ENCODE peak calls at places on chromosomes 12 and 14, in six cellular contexts. P is osteoblast, X is Panc1, M is RWPE1, R is AG04450, T is A549. U is an unnamed sample.

GRCh38 chr12:46555379-46555778 is 182.8 kb upstream of the SLC38A2 start:
- DNase-seq in P (no peak), X (no peak), M (no peak), R (peak; percentile 76), T (no peak), U (no peak)

GRCh38 chr14:74542056-74542685 is 48.6 kb downstream of the ISCA2 start:
- DNase-seq in P (peak; percentile 64), X (no peak), M (no peak), R (no peak), T (no peak), U (no peak)

GRCh38 chr14:90576981-90577660 is 180.3 kb downstream of the CALM1 start:
- DNase-seq in P (peak; percentile 55), X (no peak), M (no peak), R (no peak), T (no peak), U (no peak)

GRCh38 chr14:104138098-104138890 is at the start of gene KIF26A:
- DNase-seq in P (peak; percentile 86), X (no peak), M (peak; percentile 49), R (no peak), T (peak; percentile 80), U (peak; percentile 15)

GRCh38 chr14:99125616-99126431 is 146.2 kb downstream of the BCL11B start:
- DNase-seq in P (no peak), X (no peak), M (no peak), R (no peak), T (no peak), U (no peak)

GRCh38 chr12:128853321-128854197 is at the start of gene GLT1D1:
- DNase-seq in P (peak; percentile 49), X (no peak), M (no peak), R (no peak), T (no peak), U (no peak)

GRCh38 chr12:10354502-10354901 is 35.3 kb downstream of the KLRK1 start:
- DNase-seq in P (no peak), X (no peak), M (no peak), R (no peak), T (no peak), U (no peak)

GRCh38 chr14:55430024-55430690 is 10.3 kb downstream of the TBPL2 start:
- DNase-seq in P (peak; percentile 70), X (no peak), M (peak; percentile 85), R (peak; percentile 67), T (peak; percentile 64), U (peak; percentile 47)

GRCh38 chr14:97159124-97159523 is 361.9 kb downstream of the VRK1 start:
- DNase-seq in P (no peak), X (no peak), M (no peak), R (no peak), T (no peak), U (no peak)

GRCh38 chr14:91987192-91987591 is 39.7 kb upstream of the FBLN5 start:
- DNase-seq in P (no peak), X (no peak), M (no peak), R (no peak), T (no peak), U (no peak)

GRCh38 chr12:27260746-27261145 is 16.7 kb downstream of the STK38L start:
- DNase-seq in P (peak; percentile 50), X (no peak), M (no peak), R (no peak), T (no peak), U (no peak)

GRCh38 chr12:27252934-27253333 is 8.8 kb downstream of the STK38L start:
- DNase-seq in P (no peak), X (no peak), M (no peak), R (no peak), T (no peak), U (no peak)

GRCh38 chr12:27261866-27262265 is 17.8 kb downstream of the STK38L start:
- DNase-seq in P (no peak), X (no peak), M (no peak), R (no peak), T (no peak), U (no peak)

GRCh38 chr12:27253347-27253746 is 9.3 kb downstream of the STK38L start:
- DNase-seq in P (no peak), X (no peak), M (no peak), R (no peak), T (no peak), U (no peak)

DNA sequence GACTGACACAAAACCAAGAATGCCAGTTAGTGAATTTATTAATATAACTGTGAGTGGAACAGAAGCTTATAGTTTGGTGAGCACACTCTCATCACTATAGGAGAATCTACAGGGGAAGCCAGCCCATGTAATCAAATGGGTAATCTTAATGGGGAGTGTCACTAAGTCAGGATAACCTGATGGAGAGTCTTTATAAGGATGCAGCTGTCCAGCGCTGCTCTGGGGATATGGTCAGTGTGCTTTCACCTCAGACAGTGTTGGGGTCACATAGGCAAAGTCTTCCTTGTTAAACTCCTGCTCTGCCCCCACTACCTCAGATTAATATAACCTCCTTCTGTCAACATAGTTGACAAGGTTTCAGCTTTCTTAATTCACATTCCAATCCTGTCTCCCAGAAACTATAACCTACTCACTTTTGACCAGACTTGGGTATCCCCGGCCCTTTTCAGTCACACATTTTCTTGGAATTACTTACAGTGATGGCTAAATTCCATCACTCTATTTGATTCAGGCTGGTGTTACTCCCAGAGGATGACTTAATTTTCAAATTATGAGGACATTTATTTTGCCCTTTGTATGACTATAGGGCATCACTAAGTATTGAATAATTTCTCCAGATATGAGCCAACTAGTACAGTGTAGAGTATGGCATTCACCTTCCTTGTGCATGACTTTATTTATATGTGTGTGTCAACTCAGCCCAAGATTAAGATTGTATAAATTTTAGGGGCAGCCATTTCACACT is 13.2 kb downstream of the STK38L start:
- DNase-seq in P (no peak), X (no peak), M (no peak), R (no peak), T (no peak), U (no peak)
- H3K27ac ChIP-seq in P (no peak overlapping the region), X (no peak overlapping the region), M (no peak overlapping the region), R (no peak overlapping the region), T (no peak overlapping the region), U (no peak overlapping the region)

GRCh38 chr12:121132601-121133481 is at the start of gene P2RX7:
- DNase-seq in P (peak; percentile 85), X (no peak), M (peak; percentile 96), R (no peak), T (peak; percentile 59), U (peak; percentile 47)
- TF ChIP-seq CTCF in P (no peak), X (no peak), M (no peak), R (no peak), T (no peak), U (no peak)

GRCh38 chr12:94186461-94187237 is 38.3 kb downstream of the PLXNC1 start:
- DNase-seq in P (no peak), X (no peak), M (no peak), R (peak; percentile 24), T (no peak), U (no peak)

GRCh38 chr12:94184995-94185711 is 36.8 kb downstream of the PLXNC1 start:
- DNase-seq in P (no peak), X (no peak), M (no peak), R (no peak), T (no peak), U (no peak)

GRCh38 chr12:94190623-94191022 is 42.2 kb downstream of the PLXNC1 start:
- DNase-seq in P (no peak), X (no peak), M (no peak), R (no peak), T (no peak), U (no peak)

GRCh38 chr12:94185801-94186200 is 37.4 kb downstream of the PLXNC1 start:
- DNase-seq in P (no peak), X (no peak), M (no peak), R (no peak), T (no peak), U (no peak)

GRCh38 chr12:94187351-94187750 is 39.0 kb downstream of the PLXNC1 start:
- DNase-seq in P (no peak), X (no peak), M (no peak), R (no peak), T (no peak), U (no peak)
- H3K27ac ChIP-seq in P (no peak overlapping the region), X (no peak overlapping the region), M (no peak overlapping the region), R (no peak overlapping the region), T (no peak overlapping the region), U (no peak overlapping the region)

GRCh38 chr12:68237068-68237467 is 11.5 kb upstream of the IL26 start:
- DNase-seq in P (no peak), X (no peak), M (no peak), R (no peak), T (no peak), U (no peak)
- TF ChIP-seq CTCF in P (peak; percentile 36), X (peak; percentile 50), M (no peak), R (peak; percentile 31), T (no peak), U (no peak)

GRCh38 chr12:111056618-111057521 is 136.5 kb upstream of the MYL2 start:
- DNase-seq in P (no peak), X (no peak), M (no peak), R (no peak), T (no peak), U (peak; percentile 72)
- H3K27ac ChIP-seq in P (no peak overlapping the region), X (no peak overlapping the region), M (peak overlapping the region; percentile 55), R (no peak overlapping the region), T (no peak overlapping the region), U (peak overlapping the region; percentile 57)

U was measured in CD8-positive, alpha-beta T cell.